ENCODE peak calls at places on chromosomes 12 and 14, in five cellular contexts. K, Q, M, X and Y are unnamed samples.

GRCh38 chr12:55972045-55972843 is 1.6 kb upstream of the RAB5B start:
- DNase-seq in M (peak), Q (no peak), K (peak), X (no peak), Y (peak)

GRCh38 chr12:84805474-84805858 is 107.1 kb downstream of the SLC6A15 start:
- DNase-seq in Q (no peak), M (no peak), K (no peak), X (no peak), Y (no peak)

GRCh38 chr12:103043531-103044445 is 86.3 kb downstream of the ASCL1 start:
- DNase-seq in Q (no peak), K (no peak), X (no peak), M (no peak), Y (no peak)

GRCh38 chr12:92696240-92696639 is 6.5 kb upstream of the PLEKHG7 start:
- DNase-seq in Q (no peak), X (no peak), K (peak), M (no peak), Y (no peak)

GRCh38 chr12:7376196-7376595 is 67.8 kb downstream of the CD163L1 start:
- DNase-seq in K (peak), X (no peak), M (no peak), Q (no peak), Y (no peak)

GRCh38 chr12:56935752-56936151 is 1.5 kb upstream of the SDR9C7 start:
- DNase-seq in Q (no peak), M (no peak), K (no peak), X (no peak), Y (no peak)

GRCh38 chr12:108425238-108425795 is 86.2 kb upstream of the CMKLR1 start:
- DNase-seq in X (no peak), K (no peak), Q (no peak), M (no peak), Y (no peak)

GRCh38 chr14:76456200-76456599 is 80.3 kb downstream of the ESRRB start:
- DNase-seq in Q (peak), X (peak), K (peak), M (peak), Y (peak)

GRCh38 chr14:100683578-100683977 is 43.1 kb upstream of the DLK1 start:
- DNase-seq in M (no peak), Q (no peak), K (no peak), X (no peak), Y (no peak)

GRCh38 chr12:47102406-47102805 is 22.6 kb upstream of the AMIGO2 start:
- DNase-seq in X (no peak), M (no peak), K (no peak), Q (no peak), Y (no peak)

GRCh38 chr12:49187184-49187583 is 1.7 kb downstream of the TUBA1A start:
- DNase-seq in K (peak), Q (no peak), X (peak), M (peak), Y (no peak)

GRCh38 chr14:105445901-105446845 is 26.5 kb downstream of the MTA1 start:
- DNase-seq in X (no peak), Q (no peak), M (no peak), K (no peak), Y (no peak)

GRCh38 chr14:78758333-78758732 is 588.2 kb downstream of the NRXN3 start:
- DNase-seq in Q (peak), X (peak), K (peak), M (peak), Y (peak)

GRCh38 chr12:115763982-115764621 is 513.4 kb downstream of the MED13L start:
- DNase-seq in K (no peak), Q (no peak), M (peak), X (no peak), Y (peak)

GRCh38 chr14:21825147-21825743 is 151.6 kb upstream of the OR4E1 start:
- DNase-seq in X (peak), K (peak), Q (no peak), M (peak), Y (peak)

GRCh38 chr14:60805881-60806569 is 71.5 kb downstream of the MNAT1 start:
- DNase-seq in X (no peak), M (no peak), Q (no peak), K (peak), Y (no peak)

GRCh38 chr14:100871234-100872186 is 32.0 kb downstream of the RTL1 start:
- DNase-seq in Q (no peak), M (peak), X (no peak), K (peak), Y (peak)

GRCh38 chr12:69430942-69431603 is 39.1 kb upstream of the FRS2 start:
- DNase-seq in K (no peak), X (no peak), Q (no peak), M (no peak), Y (no peak)

GRCh38 chr12:459430-460258 is at the start of gene B4GALNT3:
- DNase-seq in X (peak), M (peak), K (no peak), Q (no peak), Y (peak)

GRCh38 chr12:57893460-57894353 is 47.2 kb upstream of the CTDSP2 start:
- DNase-seq in M (no peak), X (peak), K (peak), Q (no peak), Y (no peak)

GRCh38 chr12:6703631-6704030 is 3.0 kb upstream of the PIANP start:
- DNase-seq in K (peak), Q (no peak), M (peak), X (no peak), Y (peak)

GRCh38 chr14:56135001-56135400 is 16.8 kb downstream of the PELI2 start:
- DNase-seq in Q (no peak), M (no peak), X (no peak), K (no peak), Y (no peak)

GRCh38 chr12:56190695-56191155 is 1.4 kb upstream of the SMARCC2 start:
- DNase-seq in X (no peak), Q (no peak), K (no peak), M (peak), Y (no peak)

GRCh38 chr14:64508215-64508776 is 3.7 kb downstream of the ZBTB1 start:
- DNase-seq in K (no peak), X (no peak), M (no peak), Q (peak), Y (no peak)

GRCh38 chr12:94550964-94551363 is 91.3 kb upstream of the CEP83 start:
- DNase-seq in X (no peak), M (no peak), K (no peak), Q (no peak), Y (no peak)

GRCh38 chr12:113725557-113725876 is 240.6 kb downstream of the RBM19 start:
- DNase-seq in K (no peak), X (no peak), Q (no peak), M (no peak), Y (no peak)

GRCh38 chr14:102295301-102295700 is 9.7 kb downstream of the MOK start:
- DNase-seq in Q (no peak), M (no peak), K (peak), X (peak), Y (no peak)

GRCh38 chr14:32648434-32648833 is 290.2 kb upstream of the NPAS3 start:
- DNase-seq in M (peak), X (no peak), K (peak), Q (no peak), Y (no peak)

GRCh38 chr12:47797432-47797831 is 22.3 kb downstream of the HDAC7 start:
- DNase-seq in Q (no peak), K (no peak), M (peak), X (peak), Y (no peak)

GRCh38 chr12:47903927-47904646 is 707 bp downstream of the VDR start:
- DNase-seq in M (peak), Q (no peak), X (no peak), K (peak), Y (peak)

GRCh38 chr12:104999347-104999685 is 13.2 kb downstream of the NOPCHAP1 start:
- DNase-seq in K (no peak), X (no peak), M (no peak), Q (no peak), Y (no peak)

GRCh38 chr12:88300931-88301330 is 158.8 kb downstream of the TMTC3 start:
- DNase-seq in K (peak), Q (no peak), X (no peak), M (peak), Y (no peak)

GRCh38 chr12:114096461-114096860 is 130.3 kb upstream of the RBM19 start:
- DNase-seq in Q (no peak), X (no peak), K (peak), M (no peak), Y (no peak)

GRCh38 chr12:902581-902980 is 46.9 kb downstream of the RAD52 start:
- DNase-seq in M (no peak), Q (no peak), K (no peak), X (no peak), Y (no peak)

GRCh38 chr12:79687711-79688270 is 3.0 kb downstream of the PAWR start:
- DNase-seq in M (no peak), Q (no peak), K (peak), X (no peak), Y (no peak)

GRCh38 chr12:79690156-79690605 is 583 bp downstream of the PAWR start:
- DNase-seq in X (peak), M (peak), Q (no peak), K (peak), Y (no peak)

GRCh38 chr12:79688376-79689040 is 2.3 kb downstream of the PAWR start:
- DNase-seq in X (no peak), M (no peak), K (no peak), Q (no peak), Y (no peak)

GRCh38 chr12:79689477-79690155 is 1.1 kb downstream of the PAWR start:
- DNase-seq in K (peak), X (peak), Q (no peak), M (peak), Y (no peak)

GRCh38 chr12:79689041-79689476 is 1.7 kb downstream of the PAWR start:
- DNase-seq in Q (no peak), M (peak), X (no peak), K (no peak), Y (no peak)
- TF ChIP-seq RCOR1 in Q (no peak), M (no peak), X (no peak), K (no peak), Y (no peak)

GRCh38 chr12:117417004-117417403 is 55.6 kb upstream of the NOS1 start:
- DNase-seq in M (no peak), Q (no peak), X (no peak), K (no peak), Y (no peak)
- TF ChIP-seq RCOR1 in M (no peak), Q (no peak), X (no peak), K (no peak), Y (no peak)

GRCh38 chr14:70645892-70646291 is 4.2 kb downstream of the TTC9 start:
- DNase-seq in K (no peak), Q (no peak), M (no peak), X (no peak), Y (no peak)

GRCh38 chr14:70644016-70644415 is 2.3 kb downstream of the TTC9 start:
- DNase-seq in K (no peak), X (no peak), Q (no peak), M (no peak), Y (no peak)

GRCh38 chr14:70648374-70648773 is 6.7 kb downstream of the TTC9 start:
- DNase-seq in X (no peak), Q (no peak), M (no peak), K (no peak), Y (no peak)

GRCh38 chr14:70649803-70650202 is 8.1 kb downstream of the TTC9 start:
- DNase-seq in X (no peak), Q (no peak), K (no peak), M (no peak), Y (no peak)

DNA sequence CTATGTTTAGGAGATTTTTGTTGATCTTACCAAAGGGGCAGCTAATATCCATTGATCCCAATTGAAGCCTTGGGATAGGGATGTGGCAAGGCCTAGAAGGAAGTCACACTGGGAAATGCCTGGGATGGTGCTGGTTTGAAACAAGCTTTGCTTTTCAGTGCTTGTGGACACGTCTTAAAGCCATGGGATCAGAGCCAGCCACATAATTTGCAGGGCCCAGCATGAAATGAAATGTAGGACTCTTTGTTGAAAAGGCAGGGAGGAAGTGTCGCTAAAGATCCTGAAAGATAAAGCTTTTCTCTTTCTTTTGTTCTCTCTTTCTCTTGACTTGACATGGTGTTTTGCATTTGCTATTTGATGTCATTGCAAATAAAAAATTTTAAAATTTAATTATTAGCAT is 5.0 kb downstream of the TTC9 start:
- DNase-seq in M (no peak), K (no peak), X (no peak), Q (no peak), Y (no peak)
- TF ChIP-seq RCOR1 in M (no peak), K (no peak), X (no peak), Q (no peak), Y (no peak)

GRCh38 chr14:73773441-73774243 is 59.5 kb upstream of the PNMA1 start:
- DNase-seq in M (no peak), X (no peak), Q (no peak), K (no peak), Y (peak)

GRCh38 chr14:73775339-73776193 is 61.4 kb upstream of the PNMA1 start:
- DNase-seq in Q (no peak), K (no peak), X (no peak), M (no peak), Y (no peak)

GRCh38 chr14:73774671-73775070 is 60.5 kb upstream of the PNMA1 start:
- DNase-seq in M (no peak), X (no peak), K (no peak), Q (no peak), Y (no peak)

GRCh38 chr14:73776194-73776537 is 62.0 kb upstream of the PNMA1 start:
- DNase-seq in Q (no peak), M (no peak), X (no peak), K (no peak), Y (no peak)

DNA sequence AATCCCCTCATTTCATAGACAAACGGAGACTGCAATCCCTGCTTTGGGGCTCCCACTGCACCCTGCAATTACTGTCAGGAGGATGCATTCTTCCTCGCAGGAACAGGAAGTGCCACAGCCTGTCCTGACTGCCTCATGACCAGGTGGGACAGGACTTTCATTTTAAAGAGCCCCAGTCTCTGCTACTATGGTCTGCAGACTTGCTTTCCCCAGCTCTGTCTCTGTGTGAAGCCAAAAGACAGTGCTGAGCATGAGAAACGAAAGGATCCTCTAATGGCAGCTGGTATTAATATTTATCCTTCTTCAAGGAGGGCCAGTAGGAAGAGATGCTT is 60.0 kb upstream of the PNMA1 start:
- DNase-seq in K (no peak), Q (no peak), X (no peak), M (no peak), Y (no peak)
- TF ChIP-seq RCOR1 in K (no peak), Q (no peak), X (no peak), M (no peak), Y (no peak)